ENCODE peak calls at places on chromosomes 11 and 22, in six cellular contexts. G is WERI-Rb-1, F is mucosa of descending colon, M is GM12865, L is SJCRH30, Q is heart right ventricle. N is an unnamed sample.

GRCh38 chr11:30333405-30333804 is 10.5 kb downstream of the ARL14EP start:
- DNase-seq in Q (no peak), G (no peak), F (no peak), L (no peak), M (no peak), N (peak)

GRCh38 chr11:8060801-8061554 is 20.0 kb upstream of the TUB start:
- DNase-seq in L (no peak), F (no peak), G (no peak), Q (no peak), M (no peak), N (no peak)

GRCh38 chr11:100630898-100631297 is 56.2 kb upstream of the ARHGAP42 start:
- DNase-seq in M (no peak), L (no peak), G (no peak), F (peak), Q (no peak), N (no peak)

GRCh38 chr11:84247931-84248330 is 961.8 kb upstream of the CCDC90B start:
- DNase-seq in F (no peak), G (no peak), Q (no peak), M (no peak), L (peak), N (no peak)

GRCh38 chr11:70061734-70062133 is 16.4 kb upstream of the ANO1 start:
- DNase-seq in Q (no peak), L (no peak), G (no peak), M (no peak), F (no peak), N (no peak)

GRCh38 chr11:2777871-2778629 is 78.3 kb upstream of the KCNQ1OT1 start:
- DNase-seq in F (no peak), M (no peak), L (no peak), G (peak), Q (no peak), N (peak)

GRCh38 chr11:127524618-127525017 is 524.0 kb upstream of the KIRREL3 start:
- DNase-seq in M (no peak), L (no peak), G (no peak), Q (no peak), F (no peak), N (no peak)

GRCh38 chr11:17286332-17286731 is 9.8 kb downstream of the NUCB2 start:
- DNase-seq in Q (no peak), F (no peak), L (no peak), M (no peak), G (no peak), N (no peak)

GRCh38 chr11:74696932-74697687 is 34.1 kb downstream of the CHRDL2 start:
- DNase-seq in L (no peak), F (peak), M (peak), G (no peak), Q (peak), N (peak)
- H3K4me3 ChIP-seq in L (no peak), F (no peak), M (peak), G (no peak), Q (no peak), N (no peak)

DNA sequence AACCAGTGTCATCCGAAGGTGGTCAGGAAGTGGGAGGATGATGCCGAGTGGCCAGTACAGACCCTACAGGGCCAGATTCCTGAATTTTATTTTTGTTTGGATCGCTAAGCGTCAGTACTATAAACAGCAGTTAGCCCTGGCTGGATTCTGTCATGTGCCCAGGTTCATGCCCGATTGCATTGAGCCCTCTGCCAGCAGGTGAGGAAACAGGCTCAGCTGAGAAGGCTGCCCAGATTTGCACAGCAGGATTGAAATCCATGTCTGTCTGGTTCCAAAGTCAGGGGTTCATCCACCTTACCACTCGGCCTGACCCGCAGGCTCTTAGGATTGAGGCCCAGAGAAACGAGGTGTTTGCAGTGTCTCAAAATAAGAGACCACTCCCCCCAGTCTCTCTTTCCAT is 9.1 kb upstream of the TBC1D22A start:
- DNase-seq in L (no peak), G (no peak), F (no peak), M (no peak), Q (no peak), N (no peak)
- H3K4me3 ChIP-seq in L (peak), G (no peak), F (no peak), M (no peak), Q (no peak), N (no peak)

GRCh38 chr11:43797866-43798265 is 82.8 kb upstream of the ALKBH3 start:
- DNase-seq in G (no peak), M (no peak), Q (no peak), L (no peak), F (no peak), N (no peak)
- H3K4me3 ChIP-seq in G (no peak), M (no peak), Q (no peak), L (no peak), F (no peak), N (no peak)

DNA sequence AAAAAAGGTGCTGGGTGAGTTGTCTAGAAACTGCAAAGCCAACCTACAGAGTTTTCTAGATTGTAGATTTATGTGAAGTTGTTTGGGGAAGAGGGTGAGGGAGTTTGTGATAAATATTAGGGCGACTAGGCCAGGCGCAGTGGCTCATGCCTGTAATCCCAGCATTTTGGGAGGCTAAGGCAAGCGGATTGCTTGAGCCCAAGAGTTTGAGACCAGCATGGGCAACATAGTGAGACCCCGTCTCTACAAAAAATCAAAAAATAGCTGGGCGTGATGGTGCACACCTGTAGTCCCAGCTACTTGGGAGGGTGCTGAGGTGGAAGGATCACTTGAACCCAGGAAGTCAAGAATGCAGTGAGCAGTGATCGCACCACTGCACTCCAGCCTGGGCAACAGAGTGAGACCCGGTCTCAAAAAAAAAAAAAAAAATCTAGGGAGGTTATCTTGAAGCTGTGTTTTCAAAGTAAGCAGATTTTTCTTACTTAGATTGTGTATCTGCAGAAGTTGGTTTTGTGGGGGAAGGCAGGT is 844 bp downstream of the APOL6 start:
- DNase-seq in M (no peak), F (no peak), G (no peak), L (no peak), Q (no peak), N (no peak)
- H3K4me3 ChIP-seq in M (peak), F (peak), G (no peak), L (peak), Q (peak), N (peak)

GRCh38 chr11:1557904-1558831 is 13.9 kb downstream of the DUSP8 start:
- DNase-seq in Q (peak), G (no peak), L (no peak), M (no peak), F (no peak), N (no peak)
- H3K4me3 ChIP-seq in Q (no peak), G (no peak), L (no peak), M (no peak), F (no peak), N (no peak)

DNA sequence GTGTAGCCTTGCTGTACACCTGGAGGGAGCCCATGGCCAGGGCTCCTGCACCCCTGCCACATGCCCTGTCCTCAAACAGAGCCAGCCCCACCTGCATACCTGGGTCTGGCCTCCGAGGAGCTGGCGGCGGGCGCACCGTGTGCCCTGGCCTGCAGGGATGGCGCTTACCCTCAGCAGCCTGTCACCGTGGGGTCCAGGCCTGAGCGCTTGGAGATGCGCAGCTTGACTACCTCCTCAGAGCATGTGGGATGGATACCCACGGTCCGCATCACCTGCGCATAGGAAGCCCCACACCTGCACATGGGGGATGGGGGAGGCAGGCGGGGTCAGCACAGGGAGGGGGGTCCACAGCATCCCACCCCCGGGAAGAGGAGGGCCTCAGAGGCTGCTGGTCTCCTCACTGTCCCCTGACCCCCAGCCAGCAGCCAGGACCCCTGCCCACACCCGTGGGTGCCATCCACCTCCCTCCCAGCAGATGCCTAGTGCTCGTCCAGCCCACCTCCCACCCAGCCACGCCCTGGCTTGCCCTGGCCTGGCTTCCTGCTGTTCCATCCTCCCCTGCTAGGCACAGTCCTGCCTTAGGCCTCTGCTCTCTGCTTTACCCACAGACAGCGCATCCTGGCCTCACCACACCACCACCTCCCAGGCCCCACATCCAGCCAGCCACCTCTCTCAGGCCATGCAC is 22.4 kb upstream of the GNB1L start:
- DNase-seq in L (no peak), F (no peak), G (no peak), M (no peak), Q (no peak), N (peak)
- H3K4me3 ChIP-seq in L (no peak), F (no peak), G (no peak), M (no peak), Q (no peak), N (no peak)

DNA sequence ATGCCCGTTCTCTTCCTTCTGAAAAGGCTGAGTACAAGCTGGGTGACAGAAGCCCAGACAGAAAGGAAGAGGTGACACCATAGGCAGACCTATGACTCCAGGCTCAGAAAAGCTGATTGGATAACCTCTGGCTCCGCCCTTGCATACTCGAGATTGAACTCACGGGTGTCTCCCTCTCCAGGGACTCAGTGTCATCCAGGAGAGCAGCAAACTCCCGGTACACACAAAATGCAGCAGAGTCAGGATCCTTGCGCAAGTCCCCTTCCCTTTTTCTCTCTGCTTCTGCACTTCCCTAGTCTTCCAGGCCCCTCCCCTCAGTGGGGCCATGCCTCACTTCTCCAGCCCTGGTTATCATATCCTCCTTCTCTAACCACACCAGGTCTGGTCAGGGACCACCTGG is 9.8 kb downstream of the SCN4B start:
- DNase-seq in Q (no peak), F (peak), G (no peak), L (no peak), M (no peak), N (peak)
- H3K4me3 ChIP-seq in Q (no peak), F (no peak), G (no peak), L (no peak), M (no peak), N (peak)

N was measured in Caco-2.